ENCODE peak calls at places on chromosomes 6 and 20, in six cellular contexts. S is A549; W is CD8-positive, alpha-beta T cell; J is suprapubic skin; H is activated CD8-positive, alpha-beta T cell treated with anti-CD3 and anti-CD28 coated beads for 36 hours; P is fibroblast of mammary gland. U is an unnamed sample.

GRCh38 chr6:41548098-41548840 is 2.1 kb downstream of the FOXP4 start:
- DNase-seq in S (no peak), W (no peak), J (no peak), H (peak; percentile 85), P (no peak), U (no peak)

GRCh38 chr20:54168961-54169862 is 4.6 kb downstream of the CYP24A1 start:
- DNase-seq in S (peak; percentile 63), W (no peak), J (no peak), H (no peak), P (no peak), U (no peak)

GRCh38 chr20:47610247-47610944 is 108.7 kb downstream of the NCOA3 start:
- DNase-seq in S (peak; percentile 71), W (peak; percentile 58), J (no peak), H (peak; percentile 99), P (peak; percentile 86), U (no peak)

GRCh38 chr20:46366826-46367225 is 39.6 kb downstream of the ELMO2 start:
- DNase-seq in S (no peak), W (no peak), J (no peak), H (no peak), P (no peak), U (no peak)

GRCh38 chr20:41638459-41638858 is 20.3 kb upstream of the CHD6 start:
- DNase-seq in S (no peak), W (no peak), J (no peak), H (no peak), P (no peak), U (no peak)

GRCh38 chr6:111712398-111712797 is 106.7 kb upstream of the TRAF3IP2 start:
- DNase-seq in S (peak; percentile 28), W (no peak), J (no peak), H (no peak), P (peak; percentile 56), U (no peak)

GRCh38 chr6:52992980-52993379 is 2.1 kb downstream of the GSTA4 start:
- DNase-seq in S (no peak), W (no peak), J (no peak), H (no peak), P (peak; percentile 83), U (no peak)

GRCh38 chr6:11727995-11728961 is 50.3 kb downstream of the ADTRP start:
- DNase-seq in S (no peak), W (no peak), J (no peak), H (peak; percentile 58), P (no peak), U (no peak)

GRCh38 chr6:29502597-29502996 is 14.8 kb upstream of the MAS1L start:
- DNase-seq in S (no peak), W (no peak), J (no peak), H (no peak), P (peak; percentile 64), U (no peak)

GRCh38 chr6:16739329-16739801 is 21.9 kb downstream of the ATXN1 start:
- DNase-seq in S (no peak), W (no peak), J (no peak), H (no peak), P (peak; percentile 75), U (no peak)

GRCh38 chr6:16769986-16770376 is 8.7 kb upstream of the ATXN1 start:
- DNase-seq in S (peak; percentile 28), W (no peak), J (no peak), H (no peak), P (peak; percentile 79), U (no peak)

GRCh38 chr6:49733680-49734079 is 10.5 kb downstream of the CRISP3 start:
- DNase-seq in S (no peak), W (no peak), J (no peak), H (no peak), P (no peak), U (no peak)

GRCh38 chr6:99612551-99613397 is 6.1 kb downstream of the PRDM13 start:
- DNase-seq in S (no peak), W (no peak), J (no peak), H (no peak), P (no peak), U (peak; percentile 80)

GRCh38 chr20:5268449-5268848 is 48.3 kb downstream of the PROKR2 start:
- DNase-seq in S (no peak), W (no peak), J (no peak), H (no peak), P (no peak), U (no peak)

GRCh38 chr6:34194770-34195169 is 41.9 kb upstream of the HMGA1 start:
- DNase-seq in S (no peak), W (no peak), J (no peak), H (no peak), P (no peak), U (no peak)

GRCh38 chr6:34189806-34190503 is 44.1 kb upstream of the GRM4 start:
- DNase-seq in S (no peak), W (peak; percentile 46), J (no peak), H (peak; percentile 70), P (no peak), U (no peak)

GRCh38 chr6:34196116-34196832 is 40.4 kb upstream of the HMGA1 start:
- DNase-seq in S (peak; percentile 57), W (peak; percentile 88), J (peak; percentile 90), H (peak; percentile 90), P (peak; percentile 66), U (peak; percentile 77)

GRCh38 chr6:34195726-34196115 is 41.0 kb upstream of the HMGA1 start:
- DNase-seq in S (no peak), W (no peak), J (peak; percentile 59), H (no peak), P (no peak), U (no peak)

DNA sequence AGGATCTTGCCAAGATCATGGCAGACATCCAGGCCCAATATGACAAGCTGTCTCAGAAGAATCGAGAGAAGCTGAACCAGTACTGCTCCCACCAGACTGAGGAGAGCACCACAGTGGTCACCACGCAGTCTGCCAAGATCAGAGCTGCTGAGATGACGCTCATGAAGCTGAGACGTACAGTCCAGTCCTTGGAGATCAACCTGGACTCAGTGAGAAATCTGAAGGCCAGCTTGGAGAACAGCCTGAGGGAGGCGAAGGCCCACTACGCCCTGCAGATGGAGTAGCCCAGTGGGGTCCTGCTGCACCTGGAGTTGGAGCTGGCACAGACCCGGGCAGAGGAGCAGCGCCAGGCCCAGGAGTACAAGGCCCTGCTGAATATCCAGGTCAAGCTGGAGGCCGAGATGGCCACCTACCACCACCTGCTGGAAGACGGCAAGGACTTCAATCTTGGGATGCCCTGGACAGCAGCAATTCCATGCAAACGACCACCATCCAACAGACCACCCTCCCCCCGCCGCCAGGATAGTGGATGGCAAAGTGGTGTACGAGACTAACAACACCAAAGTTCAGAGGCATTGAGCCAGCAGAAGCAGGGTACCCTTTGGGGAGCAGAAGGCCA is 44.7 kb upstream of the GRM4 start:
- DNase-seq in S (no peak), W (no peak), J (peak; percentile 29), H (no peak), P (no peak), U (no peak)
- TF ChIP-seq CTCF in S (no peak), W (no peak), J (no peak), H (no peak), P (no peak), U (no peak)

GRCh38 chr6:167782698-167783517 is 43.8 kb upstream of the AFDN start:
- DNase-seq in S (no peak), W (no peak), J (no peak), H (no peak), P (no peak), U (no peak)
- TF ChIP-seq CTCF in S (no peak), W (no peak), J (no peak), H (no peak), P (no peak), U (no peak)

GRCh38 chr6:32153252-32153834 is 598 bp upstream of the PPT2 start:
- DNase-seq in S (no peak), W (no peak), J (peak; percentile 83), H (peak; percentile 28), P (peak; percentile 38), U (peak; percentile 55)
- TF ChIP-seq CTCF in S (no peak), W (no peak), J (no peak), H (no peak), P (no peak), U (no peak)

GRCh38 chr20:50743087-50743486 is 11.7 kb downstream of the PARD6B start:
- DNase-seq in S (no peak), W (no peak), J (no peak), H (no peak), P (no peak), U (no peak)

GRCh38 chr20:50747275-50747674 is 15.9 kb downstream of the PARD6B start:
- DNase-seq in S (no peak), W (no peak), J (no peak), H (no peak), P (no peak), U (no peak)

GRCh38 chr20:50745634-50746137 is 14.3 kb downstream of the PARD6B start:
- DNase-seq in S (no peak), W (no peak), J (no peak), H (no peak), P (no peak), U (no peak)

GRCh38 chr20:50746138-50746940 is 15.0 kb downstream of the PARD6B start:
- DNase-seq in S (no peak), W (no peak), J (no peak), H (no peak), P (peak; percentile 36), U (no peak)

GRCh38 chr20:50744143-50744792 is 12.9 kb downstream of the PARD6B start:
- DNase-seq in S (peak; percentile 92), W (no peak), J (peak; percentile 15), H (no peak), P (peak; percentile 90), U (no peak)
- TF ChIP-seq CTCF in S (peak; percentile 57), W (no peak), J (no peak), H (no peak), P (peak; percentile 48), U (no peak)

GRCh38 chr6:137999815-138000214 is 107.4 kb downstream of the PERP start:
- DNase-seq in S (no peak), W (no peak), J (no peak), H (peak; percentile 23), P (no peak), U (no peak)
- TF ChIP-seq CTCF in S (no peak), W (no peak), J (no peak), H (no peak), P (no peak), U (no peak)

GRCh38 chr6:22470454-22471368 is 98.7 kb upstream of the HDGFL1 start:
- DNase-seq in S (peak; percentile 35), W (no peak), J (no peak), H (no peak), P (peak; percentile 65), U (no peak)
- TF ChIP-seq CTCF in S (no peak), W (no peak), J (no peak), H (no peak), P (peak; percentile 4), U (no peak)

DNA sequence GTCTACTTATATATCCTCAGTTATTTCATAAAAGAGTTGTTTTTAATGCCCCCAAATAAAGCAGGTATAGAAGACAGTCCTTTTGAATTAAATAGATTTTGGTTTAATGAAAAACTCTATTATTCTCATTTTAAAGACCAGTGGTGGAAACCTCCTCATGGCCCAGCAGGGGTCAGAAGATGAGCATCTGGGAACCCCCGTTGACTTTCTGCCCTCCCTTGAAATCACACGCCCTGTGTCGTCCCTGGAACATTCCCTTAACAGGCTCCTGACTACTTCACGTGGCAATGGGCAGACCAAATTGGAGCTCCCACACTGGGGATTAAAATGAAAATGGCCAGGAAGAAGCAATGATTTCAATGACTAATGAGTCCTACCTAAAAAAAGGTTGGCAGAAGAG is 220.9 kb downstream of the KIF16B start:
- DNase-seq in S (no peak), W (no peak), J (no peak), H (no peak), P (no peak), U (no peak)
- TF ChIP-seq CTCF in S (no peak), W (no peak), J (no peak), H (no peak), P (no peak), U (no peak)